ENCODE peak calls at places on chromosome 2, in six cellular contexts. E is HEK293T; Q is AG09309; C is EH; L is stimulated activated CD4-positive, alpha-beta T cell treated with anti-CD3 and anti-CD28 coated beads, Interleukin-1b, Interleukin-23, amount 100 ng/mL, for 4 hours; N is lower leg skin. S is an unnamed sample.

GRCh38 chr2:932320-933221 is 18.1 kb upstream of the SNTG2 start:
- DNase-seq in C (no peak), L (no peak), E (no peak), N (no peak), Q (no peak), S (no peak)

GRCh38 chr2:181949047-181949446 is 36.6 kb upstream of the PPP1R1C start:
- DNase-seq in Q (peak; percentile 45), C (peak; percentile 87), L (no peak), N (no peak), E (no peak), S (no peak)

GRCh38 chr2:12604248-12604801 is 112.4 kb upstream of the TRIB2 start:
- DNase-seq in N (no peak), C (no peak), Q (no peak), L (no peak), E (no peak), S (no peak)

GRCh38 chr2:74099835-74100234 is 47.9 kb downstream of the BOLA3 start:
- DNase-seq in E (no peak), Q (no peak), C (no peak), L (no peak), N (peak; percentile 85), S (no peak)

GRCh38 chr2:20634430-20635095 is 16.3 kb downstream of the HS1BP3 start:
- DNase-seq in E (no peak), C (peak; percentile 64), N (no peak), L (no peak), Q (no peak), S (no peak)

GRCh38 chr2:6163932-6164331 is 471.7 kb downstream of the SOX11 start:
- DNase-seq in L (no peak), Q (no peak), C (no peak), N (no peak), E (no peak), S (no peak)

GRCh38 chr2:103615706-103616105 is 853.9 kb downstream of the TMEM182 start:
- DNase-seq in C (no peak), L (no peak), Q (no peak), N (no peak), E (no peak), S (no peak)

GRCh38 chr2:20633794-20634259 is 17.1 kb downstream of the HS1BP3 start:
- DNase-seq in C (no peak), Q (no peak), L (no peak), N (no peak), E (no peak), S (no peak)

GRCh38 chr2:212958757-212959295 is 192.6 kb downstream of the IKZF2 start:
- DNase-seq in E (no peak), C (peak; percentile 71), Q (peak; percentile 38), L (no peak), N (no peak), S (no peak)

GRCh38 chr2:112615051-112615450 is 30.6 kb downstream of the CHCHD5 start:
- DNase-seq in N (peak; percentile 77), Q (no peak), C (no peak), E (no peak), L (no peak), S (no peak)

GRCh38 chr2:28233070-28233718 is 159.5 kb upstream of the FOSL2 start:
- DNase-seq in Q (no peak), C (peak; percentile 48), N (peak; percentile 78), E (no peak), L (no peak), S (no peak)

GRCh38 chr2:208329485-208329884 is 63.4 kb downstream of the PIKFYVE start:
- DNase-seq in C (no peak), N (no peak), Q (no peak), L (no peak), E (no peak), S (no peak)

GRCh38 chr2:187775651-187776050 is 221.4 kb upstream of the TFPI start:
- DNase-seq in Q (no peak), L (no peak), C (no peak), E (no peak), N (no peak), S (no peak)

GRCh38 chr2:138724296-138724695 is 55.9 kb downstream of the NXPH2 start:
- DNase-seq in E (no peak), N (no peak), Q (no peak), C (no peak), L (no peak), S (no peak)

GRCh38 chr2:134500211-134500935 is 218.4 kb downstream of the TMEM163 start:
- DNase-seq in N (peak; percentile 45), L (no peak), C (no peak), E (no peak), Q (no peak), S (no peak)

GRCh38 chr2:39127973-39128372 is 7.1 kb upstream of the SOS1 start:
- DNase-seq in N (no peak), E (no peak), L (peak; percentile 14), C (peak; percentile 24), Q (no peak), S (no peak)

GRCh38 chr2:151357359-151357758 is at the start of gene TNFAIP6:
- DNase-seq in Q (peak; percentile 94), E (no peak), N (no peak), L (no peak), C (peak; percentile 94), S (no peak)

GRCh38 chr2:242012956-242013764 is 143.6 kb downstream of the RTP5 start:
- DNase-seq in N (peak; percentile 72), L (no peak), E (no peak), Q (no peak), C (no peak), S (peak; percentile 65)

GRCh38 chr2:98134601-98135000 is 47.6 kb downstream of the VWA3B start:
- DNase-seq in L (no peak), E (no peak), N (no peak), C (no peak), Q (no peak), S (no peak)

GRCh38 chr2:1755436-1756191 is 11.3 kb upstream of the PXDN start:
- DNase-seq in N (peak; percentile 52), E (no peak), C (peak; percentile 87), Q (no peak), L (no peak), S (no peak)

GRCh38 chr2:240463274-240463865 is 27.9 kb downstream of the GPC1 start:
- DNase-seq in N (peak; percentile 83), Q (no peak), C (no peak), L (no peak), E (no peak), S (peak; percentile 67)

S was measured in suprapubic skin.